ENCODE peak calls at places on chromosomes 2 and 18, in six cellular contexts. I is ACHN; Q is adrenal gland; V is effector CD8-positive, alpha-beta T cell; F is AG08395; O is HS-5. L is an unnamed sample.

GRCh38 chr2:112012556-112012955 is 42.5 kb upstream of the TMEM87B start:
- DNase-seq in V (no peak), I (no peak), Q (no peak), F (no peak), O (no peak), L (no peak)

GRCh38 chr2:63865159-63865799 is 23.6 kb downstream of the UGP2 start:
- DNase-seq in F (peak), I (no peak), O (no peak), V (no peak), Q (no peak), L (no peak)

GRCh38 chr2:182827182-182827879 is 39.1 kb downstream of the FRZB start:
- DNase-seq in Q (no peak), V (no peak), O (no peak), F (no peak), I (no peak), L (no peak)

GRCh38 chr2:23900927-23901322 is 26.0 kb downstream of the ATAD2B start:
- DNase-seq in Q (peak), O (peak), I (peak), F (peak), V (no peak), L (no peak)

GRCh38 chr2:112720785-112721184 is at the start of gene NT5DC4:
- DNase-seq in Q (no peak), V (no peak), O (no peak), F (no peak), I (no peak), L (no peak)

GRCh38 chr18:59719533-59720325 is 22.5 kb upstream of the CCBE1 start:
- DNase-seq in F (peak), V (no peak), O (peak), Q (no peak), I (peak), L (no peak)

GRCh38 chr2:183996825-183997823 is 601.2 kb upstream of the ZNF804A start:
- DNase-seq in I (no peak), V (no peak), F (no peak), Q (no peak), O (no peak), L (no peak)

GRCh38 chr2:15912203-15912602 is 28.1 kb upstream of the MYCN start:
- DNase-seq in I (no peak), Q (peak), O (no peak), F (no peak), V (no peak), L (no peak)

GRCh38 chr18:73750052-73750451 is 397.6 kb downstream of the FBXO15 start:
- DNase-seq in F (no peak), O (no peak), Q (no peak), V (no peak), I (no peak), L (no peak)

GRCh38 chr18:37179384-37179783 is 350.5 kb downstream of the KIAA1328 start:
- DNase-seq in F (no peak), V (no peak), Q (no peak), O (no peak), I (no peak), L (no peak)

GRCh38 chr18:43965691-43966090 is 688.4 kb upstream of the SYT4 start:
- DNase-seq in O (no peak), Q (no peak), V (no peak), F (no peak), I (no peak), L (no peak)

GRCh38 chr2:165155152-165155551 is 48.7 kb downstream of the SCN3A start:
- DNase-seq in Q (no peak), I (no peak), O (no peak), V (no peak), F (no peak), L (no peak)

GRCh38 chr18:70243545-70243944 is 38.1 kb upstream of the RTTN start:
- DNase-seq in I (no peak), V (no peak), F (no peak), Q (no peak), O (no peak), L (peak)

GRCh38 chr18:25230658-25231326 is 121.2 kb downstream of the ZNF521 start:
- DNase-seq in O (no peak), Q (peak), I (no peak), V (no peak), F (peak), L (no peak)

GRCh38 chr18:24089059-24089458 is 49.8 kb upstream of the CABYR start:
- DNase-seq in I (no peak), F (no peak), V (no peak), Q (no peak), O (no peak), L (no peak)

GRCh38 chr18:49251451-49251850 is 209.0 kb downstream of the DYM start:
- DNase-seq in O (no peak), F (no peak), V (no peak), I (no peak), Q (no peak), L (no peak)

GRCh38 chr2:135890830-135891229 is 14.6 kb upstream of the MCM6 start:
- DNase-seq in I (no peak), O (no peak), V (no peak), Q (no peak), F (no peak), L (no peak)

GRCh38 chr18:10455726-10456453 is 1.5 kb downstream of the APCDD1 start:
- DNase-seq in I (no peak), Q (no peak), O (no peak), F (no peak), V (no peak), L (no peak)

GRCh38 chr2:54411801-54412354 is 44.2 kb upstream of the SPTBN1 start:
- DNase-seq in I (no peak), O (no peak), V (no peak), Q (no peak), F (no peak), L (no peak)

GRCh38 chr2:204900487-204900886 is 355.2 kb downstream of the PARD3B start:
- DNase-seq in O (no peak), V (no peak), F (no peak), I (no peak), Q (no peak), L (peak)

GRCh38 chr2:108632748-108633147 is 86.5 kb upstream of the RANBP2 start:
- DNase-seq in F (no peak), V (no peak), I (no peak), O (no peak), Q (no peak), L (no peak)

GRCh38 chr2:62908145-62908544 is 142.5 kb upstream of the OTX1 start:
- DNase-seq in O (no peak), F (no peak), V (no peak), I (no peak), Q (no peak), L (no peak)

GRCh38 chr2:221570321-221571107 is 1.6 kb downstream of the EPHA4 start:
- DNase-seq in I (peak), Q (no peak), V (no peak), O (no peak), F (peak), L (no peak)

GRCh38 chr2:120221616-120222015 is 1.6 kb downstream of the TMEM185B start:
- DNase-seq in O (no peak), Q (peak), I (no peak), F (no peak), V (no peak), L (no peak)

GRCh38 chr2:118716102-118716501 is 131.3 kb downstream of the EN1 start:
- DNase-seq in Q (no peak), V (no peak), I (no peak), O (no peak), F (no peak), L (no peak)

GRCh38 chr2:156779416-156780117 is 343.4 kb downstream of the GPD2 start:
- DNase-seq in F (no peak), I (no peak), O (no peak), V (no peak), Q (no peak), L (peak)

GRCh38 chr18:4369726-4370125 is 85.4 kb downstream of the DLGAP1 start:
- DNase-seq in F (no peak), Q (no peak), I (no peak), V (no peak), O (no peak), L (no peak)

GRCh38 chr18:55396979-55397378 is 191.0 kb downstream of the TCF4 start:
- DNase-seq in O (no peak), Q (no peak), I (no peak), F (no peak), V (no peak), L (no peak)

GRCh38 chr2:236711440-236711839 is 141.8 kb downstream of the ACKR3 start:
- DNase-seq in I (no peak), V (no peak), Q (no peak), F (peak), O (peak), L (peak)

GRCh38 chr18:44579028-44579692 is 101.5 kb upstream of the SETBP1 start:
- DNase-seq in O (peak), Q (no peak), V (no peak), I (peak), F (peak), L (peak)

GRCh38 chr2:235170536-235171510 is 219.0 kb downstream of the SH3BP4 start:
- DNase-seq in Q (peak), O (peak), F (peak), V (no peak), I (peak), L (peak)

GRCh38 chr2:33214436-33214835 is 262.0 kb upstream of the RASGRP3 start:
- DNase-seq in F (no peak), V (no peak), O (no peak), Q (no peak), I (no peak), L (no peak)

GRCh38 chr18:23226930-23227728 is 91.8 kb downstream of the CABLES1 start:
- DNase-seq in O (peak), V (no peak), F (peak), Q (peak), I (peak), L (no peak)

GRCh38 chr2:152407204-152407721 is 72.3 kb downstream of the FMNL2 start:
- DNase-seq in O (no peak), V (no peak), F (peak), Q (peak), I (peak), L (no peak)